ENCODE peak calls at places on chromosomes 6 and 20, in five cellular contexts. One of them, this sample, is unnamed.
A peak's percentile ranks its signal among the peaks of the same experiment; 100 is the strongest.

GRCh38 chr6:21595265-21595950 is 1.9 kb downstream of the SOX4 start:
- DNase-seq in stomach: peak; percentile 56
- DNase-seq in lower lobe of right lung: peak; percentile 66
- DNase-seq in upper lobe of left lung: peak; percentile 90
- DNase-seq in right atrium auricular region: no peak
- DNase-seq in this sample: no peak

GRCh38 chr6:149830731-149831379 is 33.3 kb downstream of the LRP11 start:
- DNase-seq in right atrium auricular region: no peak
- DNase-seq in upper lobe of left lung: no peak
- DNase-seq in stomach: no peak
- DNase-seq in lower lobe of right lung: no peak
- DNase-seq in this sample: no peak

GRCh38 chr6:121932071-121933009 is 467.1 kb upstream of the HSF2 start:
- DNase-seq in upper lobe of left lung: no peak
- DNase-seq in right atrium auricular region: no peak
- DNase-seq in stomach: no peak
- DNase-seq in lower lobe of right lung: peak; percentile 39
- DNase-seq in this sample: no peak

GRCh38 chr6:65760285-65760684 is 53.3 kb upstream of the EYS start:
- DNase-seq in lower lobe of right lung: no peak
- DNase-seq in stomach: no peak
- DNase-seq in right atrium auricular region: no peak
- DNase-seq in upper lobe of left lung: no peak
- DNase-seq in this sample: no peak

GRCh38 chr6:125546827-125547226 is 202.6 kb upstream of the HEY2 start:
- DNase-seq in upper lobe of left lung: no peak
- DNase-seq in lower lobe of right lung: no peak
- DNase-seq in stomach: no peak
- DNase-seq in right atrium auricular region: no peak
- DNase-seq in this sample: no peak

GRCh38 chr20:45814314-45814713 is 1.9 kb downstream of the UBE2C start:
- DNase-seq in upper lobe of left lung: no peak
- DNase-seq in lower lobe of right lung: no peak
- DNase-seq in stomach: no peak
- DNase-seq in right atrium auricular region: no peak
- DNase-seq in this sample: no peak

GRCh38 chr6:128600397-128600951 is 80.1 kb upstream of the PTPRK start:
- DNase-seq in upper lobe of left lung: no peak
- DNase-seq in right atrium auricular region: no peak
- DNase-seq in stomach: no peak
- DNase-seq in lower lobe of right lung: no peak
- DNase-seq in this sample: no peak

GRCh38 chr6:5302220-5302946 is 41.1 kb downstream of the FARS2 start:
- DNase-seq in lower lobe of right lung: no peak
- DNase-seq in right atrium auricular region: no peak
- DNase-seq in upper lobe of left lung: no peak
- DNase-seq in stomach: no peak
- DNase-seq in this sample: no peak

GRCh38 chr6:17580518-17581048 is 19.5 kb upstream of the FAM8A1 start:
- DNase-seq in right atrium auricular region: no peak
- DNase-seq in lower lobe of right lung: peak; percentile 68
- DNase-seq in upper lobe of left lung: peak; percentile 92
- DNase-seq in stomach: peak; percentile 35
- DNase-seq in this sample: no peak

GRCh38 chr6:158938811-158939254 is 61.2 kb downstream of the RSPH3 start:
- DNase-seq in upper lobe of left lung: peak; percentile 78
- DNase-seq in stomach: no peak
- DNase-seq in right atrium auricular region: no peak
- DNase-seq in lower lobe of right lung: no peak
- DNase-seq in this sample: no peak

DNA sequence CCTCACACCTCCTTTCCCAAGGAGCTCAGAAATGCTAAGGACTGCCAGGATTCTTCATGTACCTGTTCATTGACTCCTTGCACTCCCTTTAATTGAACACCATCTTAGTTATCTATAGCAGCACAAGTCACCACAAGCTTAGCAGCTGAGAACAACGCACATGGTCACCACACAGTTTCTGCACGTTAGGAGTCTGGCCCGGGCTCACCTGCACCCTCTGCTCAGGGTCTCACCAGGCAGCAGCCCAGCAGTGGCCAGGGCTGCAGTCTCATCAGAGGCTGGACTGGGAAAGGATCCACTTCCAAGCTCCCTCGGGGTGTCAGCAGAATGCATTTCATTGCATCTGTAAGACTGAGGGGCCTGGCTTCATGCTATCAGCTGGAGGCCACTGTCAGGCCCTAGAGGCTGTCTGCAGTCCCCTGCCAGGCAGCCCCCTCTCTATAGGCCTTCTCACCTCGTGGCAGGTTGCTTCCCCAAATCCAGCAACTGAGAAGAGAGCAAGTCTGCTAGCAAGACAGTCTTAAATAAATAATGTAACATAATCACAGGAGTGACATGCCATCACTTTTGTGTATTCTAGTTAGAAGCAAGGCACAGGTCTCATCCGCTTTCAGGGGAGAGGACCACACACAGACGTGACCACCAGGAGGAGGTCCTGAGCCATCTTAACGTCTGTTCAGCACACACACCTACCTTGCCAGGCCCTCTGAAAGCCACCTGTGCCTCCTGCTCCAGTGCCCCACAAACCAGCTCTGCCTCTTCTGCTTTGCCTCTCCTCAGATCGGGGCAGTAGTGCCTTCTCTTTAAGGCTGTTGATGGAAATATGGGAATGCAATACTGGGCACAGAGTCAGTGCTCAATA is 165.2 kb upstream of the CST7 start:
- DNase-seq in upper lobe of left lung: no peak
- DNase-seq in lower lobe of right lung: peak; percentile 26
- DNase-seq in stomach: peak; percentile 30
- DNase-seq in right atrium auricular region: no peak
- DNase-seq in this sample: no peak
- TF ChIP-seq CTCF in upper lobe of left lung: no peak
- TF ChIP-seq CTCF in lower lobe of right lung: no peak
- TF ChIP-seq CTCF in stomach: no peak
- TF ChIP-seq CTCF in right atrium auricular region: no peak
- TF ChIP-seq CTCF in this sample: no peak

DNA sequence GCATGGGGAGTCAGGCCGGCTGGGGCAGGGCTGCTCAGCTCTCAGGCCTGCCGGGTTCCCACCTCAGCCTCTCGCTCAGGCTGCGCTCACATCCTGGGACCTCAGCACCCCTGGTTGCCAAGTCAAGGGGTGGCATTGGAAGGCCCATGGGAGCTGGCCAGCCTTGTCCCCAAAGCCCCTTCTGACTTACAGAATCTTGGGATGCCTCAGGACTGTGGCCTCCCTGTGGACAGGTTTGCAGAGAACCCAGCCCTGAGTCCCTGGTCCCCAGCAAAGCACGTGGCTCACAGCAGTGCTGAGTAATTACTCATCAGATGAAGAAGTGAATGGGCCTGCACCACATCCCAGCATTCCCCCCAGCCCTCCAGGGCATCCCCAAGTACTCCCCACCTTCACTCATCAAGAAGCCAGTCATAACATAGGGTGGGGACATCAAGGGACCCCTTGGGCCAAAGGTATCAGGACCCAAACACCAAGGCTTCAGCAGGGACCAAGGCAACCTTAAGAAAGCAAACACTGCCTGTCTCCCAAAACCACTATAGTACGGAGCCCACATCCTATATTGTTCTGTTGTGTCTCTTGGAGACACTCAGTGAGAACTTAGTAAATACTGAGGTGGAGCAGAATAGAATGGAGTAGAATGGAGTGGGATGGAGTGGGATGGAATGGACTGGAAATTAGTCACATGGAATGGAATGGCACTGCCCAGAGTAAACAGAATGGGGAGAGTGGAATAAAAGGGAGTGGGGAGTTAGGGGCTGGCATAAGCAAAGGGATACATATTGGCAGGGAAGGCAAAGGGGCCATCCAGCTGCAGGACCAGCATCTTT is 3.6 kb downstream of the PGC start:
- DNase-seq in stomach: peak; percentile 51
- DNase-seq in upper lobe of left lung: no peak
- DNase-seq in right atrium auricular region: no peak
- DNase-seq in lower lobe of right lung: peak; percentile 31
- DNase-seq in this sample: no peak
- TF ChIP-seq CTCF in stomach: no peak
- TF ChIP-seq CTCF in upper lobe of left lung: no peak
- TF ChIP-seq CTCF in right atrium auricular region: no peak
- TF ChIP-seq CTCF in lower lobe of right lung: no peak
- TF ChIP-seq CTCF in this sample: no peak

GRCh38 chr6:8082954-8083858 is 19.0 kb upstream of the BLOC1S5 start:
- DNase-seq in right atrium auricular region: no peak
- DNase-seq in lower lobe of right lung: no peak
- DNase-seq in upper lobe of left lung: no peak
- DNase-seq in stomach: peak; percentile 70
- DNase-seq in this sample: no peak
- TF ChIP-seq CTCF in right atrium auricular region: no peak
- TF ChIP-seq CTCF in lower lobe of right lung: no peak
- TF ChIP-seq CTCF in upper lobe of left lung: no peak
- TF ChIP-seq CTCF in stomach: no peak
- TF ChIP-seq CTCF in this sample: no peak

GRCh38 chr20:50115041-50115512 is 2.1 kb upstream of the UBE2V1 start:
- DNase-seq in upper lobe of left lung: no peak
- DNase-seq in right atrium auricular region: no peak
- DNase-seq in stomach: no peak
- DNase-seq in lower lobe of right lung: no peak
- DNase-seq in this sample: no peak

GRCh38 chr20:50111120-50111828 is 1.7 kb downstream of the UBE2V1 start:
- DNase-seq in lower lobe of right lung: no peak
- DNase-seq in upper lobe of left lung: no peak
- DNase-seq in stomach: no peak
- DNase-seq in right atrium auricular region: no peak
- DNase-seq in this sample: no peak

GRCh38 chr20:50113420-50114224 is 672 bp upstream of the UBE2V1 start:
- DNase-seq in lower lobe of right lung: no peak
- DNase-seq in stomach: no peak
- DNase-seq in upper lobe of left lung: no peak
- DNase-seq in right atrium auricular region: no peak
- DNase-seq in this sample: no peak

GRCh38 chr20:50111829-50112495 is 988 bp downstream of the UBE2V1 start:
- DNase-seq in right atrium auricular region: no peak
- DNase-seq in upper lobe of left lung: no peak
- DNase-seq in stomach: no peak
- DNase-seq in lower lobe of right lung: no peak
- DNase-seq in this sample: no peak

GRCh38 chr20:50112512-50113419 is at the start of gene UBE2V1:
- DNase-seq in upper lobe of left lung: peak; percentile 98
- DNase-seq in right atrium auricular region: peak; percentile 94
- DNase-seq in lower lobe of right lung: peak; percentile 94
- DNase-seq in stomach: peak; percentile 94
- DNase-seq in this sample: peak; percentile 89
- TF ChIP-seq CTCF in upper lobe of left lung: peak; percentile 28
- TF ChIP-seq CTCF in right atrium auricular region: peak; percentile 4
- TF ChIP-seq CTCF in lower lobe of right lung: peak; percentile 34
- TF ChIP-seq CTCF in stomach: no peak
- TF ChIP-seq CTCF in this sample: peak; percentile 28

DNA sequence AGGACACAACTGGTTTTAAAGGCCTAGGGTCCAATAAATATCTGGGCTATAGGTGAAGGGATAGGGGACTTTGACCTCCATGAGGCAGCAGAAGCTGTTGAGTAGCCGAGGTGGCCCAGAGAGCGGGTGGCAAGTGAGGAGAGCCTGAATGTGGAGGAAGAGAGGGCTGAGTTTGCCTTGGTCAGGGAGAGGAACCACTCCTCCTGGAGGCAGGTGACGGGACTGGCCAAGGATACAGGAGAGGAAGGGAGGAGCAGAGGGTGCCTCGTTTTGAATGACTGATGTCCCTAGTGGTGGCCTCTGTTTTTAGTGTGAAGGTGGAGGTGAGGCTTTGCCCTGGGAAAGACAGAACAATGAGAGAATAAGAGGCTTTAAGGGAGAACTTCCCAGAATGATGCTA is 19.1 kb upstream of the AAR2 start:
- DNase-seq in stomach: no peak
- DNase-seq in lower lobe of right lung: no peak
- DNase-seq in right atrium auricular region: no peak
- DNase-seq in upper lobe of left lung: no peak
- DNase-seq in this sample: no peak
- TF ChIP-seq CTCF in stomach: no peak
- TF ChIP-seq CTCF in lower lobe of right lung: no peak
- TF ChIP-seq CTCF in right atrium auricular region: no peak
- TF ChIP-seq CTCF in upper lobe of left lung: no peak
- TF ChIP-seq CTCF in this sample: peak; percentile 37

GRCh38 chr6:97141756-97142155 is 141.3 kb downstream of the MMS22L start:
- DNase-seq in upper lobe of left lung: no peak
- DNase-seq in lower lobe of right lung: no peak
- DNase-seq in stomach: no peak
- DNase-seq in right atrium auricular region: no peak
- DNase-seq in this sample: no peak

GRCh38 chr6:97150932-97151331 is 132.1 kb downstream of the MMS22L start:
- DNase-seq in upper lobe of left lung: no peak
- DNase-seq in right atrium auricular region: no peak
- DNase-seq in lower lobe of right lung: no peak
- DNase-seq in stomach: no peak
- DNase-seq in this sample: no peak

GRCh38 chr6:97151611-97152010 is 131.4 kb downstream of the MMS22L start:
- DNase-seq in stomach: no peak
- DNase-seq in upper lobe of left lung: no peak
- DNase-seq in right atrium auricular region: no peak
- DNase-seq in lower lobe of right lung: no peak
- DNase-seq in this sample: no peak

DNA sequence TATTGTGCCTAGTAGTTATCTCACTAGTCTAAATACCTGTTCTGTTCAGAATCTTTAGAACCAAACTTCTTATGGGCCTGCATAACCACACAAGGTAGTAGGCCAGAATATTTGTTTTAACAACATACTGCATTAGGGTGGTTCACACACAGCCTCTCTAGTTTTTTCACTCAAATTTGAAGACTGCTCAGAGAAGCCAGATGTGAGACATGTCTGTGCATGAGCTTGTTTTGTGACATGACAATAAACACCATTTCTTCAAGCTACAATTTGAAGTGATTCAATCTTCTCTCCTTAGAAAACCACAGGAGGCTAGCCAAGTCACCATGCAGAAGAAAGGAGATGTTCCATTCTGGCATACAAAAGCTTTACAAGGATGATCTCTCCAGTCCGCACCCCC is 135.6 kb downstream of the MMS22L start:
- DNase-seq in upper lobe of left lung: no peak
- DNase-seq in lower lobe of right lung: no peak
- DNase-seq in right atrium auricular region: no peak
- DNase-seq in stomach: no peak
- DNase-seq in this sample: no peak
- TF ChIP-seq CTCF in upper lobe of left lung: no peak
- TF ChIP-seq CTCF in lower lobe of right lung: no peak
- TF ChIP-seq CTCF in right atrium auricular region: no peak
- TF ChIP-seq CTCF in stomach: no peak
- TF ChIP-seq CTCF in this sample: no peak